ENCODE peak calls at places on chromosomes 12 and 14, in eight cellular contexts. T, Q, S, F, K, X, D and R are unnamed samples.

GRCh38 chr12:14846042-14846587 is 2.8 kb upstream of the ART4 start:
- DNase-seq in T (no peak), Q (no peak), S (no peak), F (no peak), K (no peak), X (no peak), D (no peak), R (no peak)

GRCh38 chr12:14949631-14950030 is 11.3 kb upstream of the ERP27 start:
- DNase-seq in T (no peak), Q (no peak), S (no peak), F (no peak), K (no peak), X (no peak), D (no peak), R (no peak)

GRCh38 chr14:68172664-68173063 is 353.1 kb downstream of the RAD51B start:
- DNase-seq in T (no peak), Q (no peak), S (no peak), F (no peak), K (no peak), X (peak), D (no peak), R (peak)

GRCh38 chr12:64747681-64748080 is 11.5 kb downstream of the GNS start:
- DNase-seq in T (peak), Q (no peak), S (no peak), F (no peak), K (no peak), X (no peak), D (no peak), R (peak)

GRCh38 chr14:55427439-55427838 is 13.0 kb downstream of the TBPL2 start:
- DNase-seq in T (no peak), Q (no peak), S (peak), F (no peak), K (no peak), X (no peak), D (no peak), R (peak)

GRCh38 chr14:93115920-93116675 is at the start of gene ITPK1:
- DNase-seq in T (peak), Q (peak), S (no peak), F (peak), K (peak), X (peak), D (peak), R (peak)

GRCh38 chr14:65170768-65171251 is 68.5 kb upstream of the MAX start:
- DNase-seq in T (peak), Q (peak), S (peak), F (peak), K (peak), X (peak), D (peak), R (peak)

GRCh38 chr12:88391556-88391955 is 188.7 kb downstream of the KITLG start:
- DNase-seq in T (no peak), Q (no peak), S (no peak), F (peak), K (no peak), X (peak), D (no peak), R (peak)

GRCh38 chr12:85179680-85180300 is 100.2 kb upstream of the ALX1 start:
- DNase-seq in T (no peak), Q (no peak), S (no peak), F (no peak), K (no peak), X (no peak), D (no peak), R (peak)

GRCh38 chr14:81302613-81303012 is 81.9 kb upstream of the GTF2A1 start:
- DNase-seq in T (no peak), Q (peak), S (no peak), F (no peak), K (no peak), X (no peak), D (no peak), R (no peak)

GRCh38 chr14:93002851-93003298 is 79.9 kb downstream of the CHGA start:
- DNase-seq in T (no peak), Q (no peak), S (no peak), F (no peak), K (no peak), X (no peak), D (no peak), R (no peak)

GRCh38 chr12:45731376-45731775 is 1.9 kb downstream of the ARID2 start:
- DNase-seq in T (no peak), Q (no peak), S (no peak), F (no peak), K (no peak), X (no peak), D (no peak), R (peak)

GRCh38 chr12:5348057-5348456 is 83.9 kb upstream of the NTF3 start:
- DNase-seq in T (no peak), Q (no peak), S (no peak), F (no peak), K (no peak), X (no peak), D (no peak), R (no peak)

GRCh38 chr12:43306066-43306465 is 245.9 kb downstream of the ADAMTS20 start:
- DNase-seq in T (peak), Q (no peak), S (no peak), F (no peak), K (no peak), X (no peak), D (no peak), R (peak)

GRCh38 chr12:64452559-64453329 is 824 bp downstream of the TBK1 start:
- DNase-seq in T (peak), Q (peak), S (no peak), F (peak), K (no peak), X (peak), D (peak), R (peak)

GRCh38 chr14:69796797-69797500 is at the start of gene SLC10A1:
- DNase-seq in T (no peak), Q (no peak), S (no peak), F (no peak), K (no peak), X (no peak), D (no peak), R (no peak)

GRCh38 chr14:87992349-87992719 is 648 bp downstream of the GALC start:
- DNase-seq in T (peak), Q (no peak), S (no peak), F (peak), K (no peak), X (no peak), D (no peak), R (no peak)

GRCh38 chr12:3315201-3315661 is 175.8 kb upstream of the PRMT8 start:
- DNase-seq in T (no peak), Q (no peak), S (peak), F (no peak), K (no peak), X (no peak), D (peak), R (peak)

GRCh38 chr12:116360579-116361403 is 83.3 kb upstream of the MED13L start:
- DNase-seq in T (peak), Q (no peak), S (no peak), F (no peak), K (no peak), X (no peak), D (no peak), R (no peak)

GRCh38 chr14:80003138-80003537 is 208.2 kb downstream of the DIO2 start:
- DNase-seq in T (no peak), Q (no peak), S (no peak), F (no peak), K (no peak), X (no peak), D (no peak), R (peak)

GRCh38 chr12:117334855-117335587 is 26.4 kb downstream of the NOS1 start:
- DNase-seq in T (no peak), Q (peak), S (no peak), F (no peak), K (no peak), X (no peak), D (no peak), R (peak)

GRCh38 chr14:103499709-103500108 is 22.9 kb downstream of the CKB start:
- DNase-seq in T (no peak), Q (no peak), S (no peak), F (no peak), K (no peak), X (no peak), D (no peak), R (no peak)

GRCh38 chr14:35403085-35403396 is 1.5 kb downstream of the NFKBIA start:
- DNase-seq in T (no peak), Q (no peak), S (no peak), F (no peak), K (no peak), X (no peak), D (peak), R (peak)

GRCh38 chr12:53452159-53453077 is 516 bp downstream of the PCBP2 start:
- DNase-seq in T (peak), Q (no peak), S (peak), F (peak), K (peak), X (peak), D (peak), R (peak)

GRCh38 chr14:71466942-71467341 is 465.3 kb upstream of the RGS6 start:
- DNase-seq in T (no peak), Q (no peak), S (no peak), F (no peak), K (no peak), X (no peak), D (no peak), R (no peak)

GRCh38 chr12:89836026-89836425 is 127.4 kb upstream of the ATP2B1 start:
- DNase-seq in T (no peak), Q (no peak), S (no peak), F (no peak), K (no peak), X (no peak), D (no peak), R (no peak)

GRCh38 chr12:4189721-4190120 is 83.8 kb upstream of the CCND2 start:
- DNase-seq in T (no peak), Q (no peak), S (no peak), F (no peak), K (no peak), X (no peak), D (no peak), R (no peak)

GRCh38 chr14:88476825-88477224 is 78.0 kb downstream of the PTPN21 start:
- DNase-seq in T (no peak), Q (no peak), S (no peak), F (no peak), K (no peak), X (no peak), D (no peak), R (no peak)

GRCh38 chr12:22477166-22477893 is 67.0 kb downstream of the C2CD5 start:
- DNase-seq in T (no peak), Q (no peak), S (no peak), F (no peak), K (no peak), X (no peak), D (no peak), R (no peak)

GRCh38 chr14:22213110-22213509 is 375.9 kb downstream of the DAD1 start:
- DNase-seq in T (no peak), Q (no peak), S (no peak), F (no peak), K (no peak), X (no peak), D (no peak), R (peak)

GRCh38 chr12:53241623-53242412 is 9.8 kb upstream of the RARG start:
- DNase-seq in T (no peak), Q (no peak), S (peak), F (no peak), K (no peak), X (no peak), D (no peak), R (no peak)

GRCh38 chr12:51381226-51382079 is 9.8 kb downstream of the GALNT6 start:
- DNase-seq in T (no peak), Q (no peak), S (no peak), F (no peak), K (peak), X (no peak), D (no peak), R (no peak)

GRCh38 chr14:97413991-97414717 is 617.0 kb downstream of the VRK1 start:
- DNase-seq in T (no peak), Q (no peak), S (no peak), F (no peak), K (no peak), X (no peak), D (no peak), R (no peak)

GRCh38 chr12:7100239-7100638 is 8.0 kb upstream of the C1R start:
- DNase-seq in T (no peak), Q (no peak), S (no peak), F (no peak), K (no peak), X (no peak), D (no peak), R (no peak)

GRCh38 chr12:13342971-13343370 is 146.4 kb downstream of the EMP1 start:
- DNase-seq in T (no peak), Q (no peak), S (no peak), F (no peak), K (no peak), X (no peak), D (no peak), R (no peak)

GRCh38 chr12:125453751-125454150 is 388.5 kb downstream of the AACS start:
- DNase-seq in T (no peak), Q (no peak), S (no peak), F (no peak), K (no peak), X (no peak), D (no peak), R (no peak)

GRCh38 chr12:88639361-88639760 is 59.1 kb upstream of the KITLG start:
- DNase-seq in T (no peak), Q (no peak), S (no peak), F (no peak), K (no peak), X (no peak), D (no peak), R (no peak)

GRCh38 chr12:89181271-89181920 is 170.9 kb downstream of the DUSP6 start:
- DNase-seq in T (peak), Q (no peak), S (no peak), F (no peak), K (no peak), X (no peak), D (no peak), R (peak)

GRCh38 chr14:105053421-105053820 is 11.8 kb downstream of the GPR132 start:
- DNase-seq in T (no peak), Q (no peak), S (no peak), F (no peak), K (no peak), X (no peak), D (no peak), R (no peak)

GRCh38 chr12:14931791-14932560 is 6.4 kb downstream of the ERP27 start:
- DNase-seq in T (no peak), Q (no peak), S (no peak), F (no peak), K (no peak), X (no peak), D (no peak), R (peak)